ENCODE peak calls at places on chromosomes 1 and 21, in five cellular contexts. T is AG08396, E is brain microvascular endothelial cell, Y is fibroblast of the conjunctiva, Z is HFFc6. Q is an unnamed sample.

GRCh38 chr1:210361665-210362064 is 33.0 kb downstream of the HHAT start:
- DNase-seq in E (no peak), Z (no peak), T (no peak), Y (no peak), Q (no peak)

GRCh38 chr21:17709266-17709611 is 96.5 kb upstream of the BTG3 start:
- DNase-seq in Z (no peak), T (no peak), Y (no peak), E (no peak), Q (no peak)

GRCh38 chr1:70290248-70290647 is 64.3 kb downstream of the ANKRD13C start:
- DNase-seq in Z (peak), T (peak), Y (no peak), E (peak), Q (no peak)

GRCh38 chr1:243447342-243447741 is 191.5 kb downstream of the SDCCAG8 start:
- DNase-seq in T (peak), Z (no peak), Y (no peak), E (no peak), Q (peak)

GRCh38 chr1:225486856-225487255 is 59.0 kb upstream of the LBR start:
- DNase-seq in Y (no peak), E (no peak), T (no peak), Z (no peak), Q (no peak)

GRCh38 chr1:101506541-101507164 is 269.8 kb downstream of the S1PR1 start:
- DNase-seq in T (peak), Y (peak), Z (peak), E (peak), Q (peak)

GRCh38 chr1:15493869-15494390 is 18.0 kb downstream of the CELA2B start:
- DNase-seq in Z (no peak), T (no peak), Y (no peak), E (no peak), Q (no peak)

GRCh38 chr1:15820478-15820877 is 13.0 kb upstream of the UQCRHL start:
- DNase-seq in T (no peak), E (no peak), Y (no peak), Z (no peak), Q (peak)

GRCh38 chr1:147824776-147825175 is 64.4 kb upstream of the GJA5 start:
- DNase-seq in E (no peak), Z (no peak), Y (no peak), T (no peak), Q (no peak)

GRCh38 chr1:24236170-24237045 is 49.3 kb upstream of the IFNLR1 start:
- DNase-seq in Y (peak), E (no peak), T (peak), Z (peak), Q (peak)

GRCh38 chr1:33466159-33466558 is 6.3 kb upstream of the ZSCAN20 start:
- DNase-seq in Y (no peak), T (no peak), Z (no peak), E (no peak), Q (no peak)

Q was measured in AG20443.